ENCODE peak calls at places on chromosomes 13 and 19, in five cellular contexts. R is K562, B is H1, U is GM12878, X is HepG2. C is an unnamed sample.

GRCh38 chr19:2804156-2805004 is 15.3 kb upstream of the ZNF554 start:
- DNase-seq in R (no peak), B (no peak), U (no peak), X (no peak), C (peak)

GRCh38 chr13:91767681-91768080 is 369.3 kb downstream of the GPC5 start:
- DNase-seq in R (no peak), B (no peak), U (no peak), X (no peak), C (no peak)

GRCh38 chr19:15379996-15380647 is 535 bp upstream of the AKAP8 start:
- DNase-seq in R (peak), B (peak), U (no peak), X (peak), C (no peak)

GRCh38 chr13:99956473-99957349 is 14.9 kb downstream of the ZIC5 start:
- DNase-seq in R (no peak), B (no peak), U (no peak), X (peak), C (peak)

GRCh38 chr13:99653526-99653925 is 152.3 kb downstream of the TM9SF2 start:
- DNase-seq in R (no peak), B (no peak), U (no peak), X (no peak), C (no peak)

GRCh38 chr13:62879071-62879470 is 1463.4 kb upstream of the PCDH20 start:
- DNase-seq in R (no peak), B (no peak), U (no peak), X (no peak), C (no peak)

GRCh38 chr13:47233734-47234133 is 336.9 kb upstream of the HTR2A start:
- DNase-seq in R (no peak), B (no peak), U (no peak), X (no peak), C (no peak)

GRCh38 chr13:95749545-95749944 is 72.6 kb downstream of the DNAJC3 start:
- DNase-seq in R (no peak), B (no peak), U (no peak), X (no peak), C (no peak)

GRCh38 chr13:114213980-114214379 is 20.7 kb upstream of the CDC16 start:
- DNase-seq in R (no peak), B (no peak), U (no peak), X (no peak), C (no peak)

GRCh38 chr19:13013649-13014048 is 18.4 kb downstream of the NFIX start:
- DNase-seq in R (no peak), B (no peak), U (no peak), X (no peak), C (no peak)

GRCh38 chr19:54162241-54162805 is 2.8 kb upstream of the LENG1 start:
- DNase-seq in R (peak), B (no peak), U (no peak), X (no peak), C (peak)

GRCh38 chr19:55391191-55391670 is 5.5 kb downstream of the RPL28 start:
- DNase-seq in R (no peak), B (no peak), U (no peak), X (no peak), C (peak)

GRCh38 chr19:36060430-36060829 is 5.7 kb downstream of the WDR62 start:
- DNase-seq in R (peak), B (no peak), U (no peak), X (no peak), C (peak)

GRCh38 chr19:16303755-16304154 is 20.9 kb upstream of the KLF2 start:
- DNase-seq in R (no peak), B (no peak), U (no peak), X (no peak), C (no peak)

GRCh38 chr19:2061936-2062729 is 11.1 kb upstream of the MKNK2 start:
- DNase-seq in R (peak), B (no peak), U (no peak), X (peak), C (no peak)

GRCh38 chr19:10431943-10432735 is 11.8 kb downstream of the PDE4A start:
- DNase-seq in R (peak), B (no peak), U (no peak), X (no peak), C (peak)

GRCh38 chr19:52094526-52094925 is 1.0 kb downstream of the ZNF841 start:
- DNase-seq in R (no peak), B (no peak), U (no peak), X (no peak), C (no peak)

GRCh38 chr19:15331419-15332310 is 674 bp downstream of the BRD4 start:
- DNase-seq in R (peak), B (no peak), U (no peak), X (no peak), C (peak)

GRCh38 chr13:39561971-39562370 is 41.0 kb downstream of the LHFPL6 start:
- DNase-seq in R (no peak), B (no peak), U (no peak), X (no peak), C (no peak)

GRCh38 chr13:52599853-52600603 is 42.2 kb upstream of the HNRNPA1L2 start:
- DNase-seq in R (no peak), B (no peak), U (no peak), X (no peak), C (peak)

GRCh38 chr13:66430266-66430665 is 799.9 kb downstream of the PCDH9 start:
- DNase-seq in R (no peak), B (no peak), U (no peak), X (no peak), C (no peak)

GRCh38 chr13:50286376-50286775 is 271.1 kb downstream of the KCNRG start:
- DNase-seq in R (no peak), B (no peak), U (no peak), X (no peak), C (no peak)

GRCh38 chr19:33819875-33820781 is 23.5 kb downstream of the KCTD15 start:
- DNase-seq in R (peak), B (no peak), U (no peak), X (peak), C (peak)

GRCh38 chr19:7980635-7981121 is 24.8 kb downstream of the ELAVL1 start:
- DNase-seq in R (no peak), B (no peak), U (no peak), X (no peak), C (no peak)

DNA sequence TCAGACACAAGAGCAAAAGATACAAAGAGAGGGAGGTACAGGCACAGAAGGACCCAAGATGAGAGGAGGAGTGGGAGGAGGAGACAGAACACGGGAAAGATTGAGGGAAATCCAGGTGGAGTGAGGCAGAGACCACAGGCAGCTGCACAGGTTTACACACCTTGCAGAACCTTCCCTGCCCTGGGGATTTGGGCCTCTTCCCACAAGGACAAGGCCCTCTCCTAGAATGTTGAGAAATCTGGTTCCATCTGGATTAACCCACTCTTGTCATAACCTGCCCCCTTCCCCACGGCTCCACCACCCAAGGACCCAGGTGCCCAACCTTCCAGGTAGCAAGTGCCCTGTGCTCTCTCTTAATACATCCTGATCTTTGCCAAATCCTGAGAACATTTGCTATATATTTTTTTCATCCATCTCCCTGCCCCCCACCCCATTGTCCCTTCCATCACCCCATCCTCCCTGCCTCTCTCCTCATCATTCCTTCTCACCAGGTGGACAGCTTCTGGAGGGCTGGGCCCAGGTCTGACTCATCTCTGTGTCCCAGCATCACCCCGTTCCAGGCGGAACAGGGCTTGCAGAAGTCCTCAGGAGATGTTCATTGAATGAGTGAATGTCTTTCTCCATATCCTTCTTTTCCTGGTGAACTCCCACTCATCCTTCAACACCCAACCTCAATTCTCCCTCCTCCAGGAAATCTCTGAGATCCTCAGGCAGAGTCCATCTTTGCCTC is 8.8 kb upstream of the KLK8 start:
- DNase-seq in R (no peak), B (no peak), U (no peak), X (no peak), C (no peak)
- TF ChIP-seq SIN3A in R (no peak), B (no peak), U (no peak), X (no peak), C (no peak)

DNA sequence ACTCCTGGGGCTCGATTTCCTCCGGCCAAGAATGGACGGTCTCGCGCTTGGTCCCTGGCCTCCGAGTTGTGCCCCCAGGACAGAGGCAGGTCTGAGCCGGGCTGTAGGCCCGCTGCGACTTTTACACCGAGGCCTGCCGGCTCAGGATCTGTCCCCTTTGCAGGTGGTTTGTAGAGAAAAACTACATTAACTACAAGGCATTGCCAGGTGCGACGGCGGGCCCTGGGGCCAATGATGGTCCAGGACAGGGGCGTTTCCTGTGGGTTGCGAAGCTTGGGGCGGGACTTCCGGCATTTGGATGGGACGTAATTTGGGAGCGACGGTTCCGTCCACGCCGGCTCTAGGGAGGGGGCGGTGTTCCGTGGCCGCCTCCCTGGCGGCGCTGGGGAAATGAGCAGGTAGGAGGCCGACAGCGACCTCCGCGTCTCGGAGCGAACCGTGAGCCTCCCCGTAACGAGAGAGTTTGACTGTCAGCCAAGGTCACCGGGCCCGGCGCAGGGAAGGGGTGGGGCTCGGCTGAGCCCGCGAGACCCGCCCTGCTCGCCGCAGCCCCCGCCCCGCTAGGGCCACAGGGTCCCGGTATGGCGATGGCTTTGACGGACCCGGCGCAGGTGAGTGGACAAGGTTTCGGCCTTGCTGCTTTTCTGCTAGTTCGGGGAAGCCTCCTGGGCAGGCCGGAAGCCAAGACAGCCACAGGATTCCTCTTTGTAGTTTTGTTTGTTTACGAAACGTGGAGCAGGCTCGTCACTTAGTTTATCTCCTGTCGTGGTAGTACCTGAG is at the start of gene ZNF805:
- DNase-seq in R (peak), B (peak), U (peak), X (peak), C (peak)
- TF ChIP-seq CTCF in R (peak), B (no peak), U (no peak), X (peak), C (peak)

GRCh38 chr19:42420055-42420544 is 7.1 kb downstream of the LIPE start:
- DNase-seq in R (peak), B (no peak), U (no peak), X (peak), C (peak)
- TF ChIP-seq USF2 in R (no peak), B (no peak), U (no peak), X (no peak), C (no peak)

DNA sequence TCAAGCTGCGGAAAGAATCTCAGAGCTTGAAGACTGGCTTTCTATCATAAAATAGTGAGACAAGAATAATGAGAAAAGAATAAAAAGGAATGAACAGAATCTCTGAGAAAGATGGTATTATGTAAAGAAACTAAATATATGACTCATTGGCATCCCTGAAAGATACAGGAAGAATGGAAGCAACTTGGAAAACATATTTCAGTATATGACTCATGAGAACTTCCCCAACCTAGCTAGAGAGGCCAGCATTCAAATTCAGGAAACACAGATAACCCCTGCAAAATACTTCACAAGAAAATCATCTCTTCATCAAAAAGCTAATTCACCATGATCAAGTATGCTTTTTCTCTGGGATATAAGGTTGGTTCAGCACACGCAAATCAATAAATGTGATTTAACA is 2318.0 kb downstream of the PCDH9 start:
- DNase-seq in R (no peak), B (no peak), U (no peak), X (no peak), C (no peak)
- TF ChIP-seq SIN3A in R (no peak), B (no peak), U (no peak), X (no peak), C (no peak)

GRCh38 chr13:81012031-81012430 is 671.1 kb upstream of the SPRY2 start:
- DNase-seq in R (no peak), B (no peak), U (no peak), X (peak), C (no peak)

GRCh38 chr13:81018936-81019335 is 678.0 kb upstream of the SPRY2 start:
- DNase-seq in R (no peak), B (no peak), U (no peak), X (no peak), C (no peak)

GRCh38 chr13:81020010-81020409 is 679.1 kb upstream of the SPRY2 start:
- DNase-seq in R (no peak), B (no peak), U (no peak), X (no peak), C (no peak)

GRCh38 chr13:81021284-81021683 is 680.4 kb upstream of the SPRY2 start:
- DNase-seq in R (no peak), B (no peak), U (no peak), X (peak), C (no peak)

DNA sequence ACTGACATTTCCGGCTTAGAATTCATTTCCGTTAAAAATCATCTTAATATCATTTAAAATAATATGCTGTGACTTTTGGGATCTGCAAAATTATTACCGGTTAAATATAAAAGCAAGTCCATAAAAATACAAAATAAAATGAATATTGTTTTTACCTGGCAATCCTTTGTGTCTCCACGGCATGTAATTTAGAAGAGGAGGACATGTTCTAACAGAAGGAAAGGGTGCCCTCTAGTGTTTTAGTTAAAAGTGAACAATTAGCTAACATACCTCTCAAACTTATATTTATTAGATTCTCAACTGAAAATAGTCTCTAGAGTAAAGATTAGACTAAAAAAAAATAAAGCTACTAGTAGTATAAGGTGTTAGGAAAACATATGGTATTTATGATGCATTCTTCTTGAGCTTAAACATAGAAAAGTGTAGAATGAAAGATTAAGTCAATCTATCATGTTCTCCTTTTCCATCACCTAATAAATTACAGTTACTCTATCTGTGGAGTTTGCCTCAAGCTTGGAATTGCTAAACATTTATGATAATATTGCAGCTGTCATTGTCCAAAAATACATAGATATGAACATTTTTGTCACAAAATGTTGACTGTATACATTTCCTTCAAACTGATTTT is 676.7 kb upstream of the SPRY2 start:
- DNase-seq in R (peak), B (no peak), U (no peak), X (peak), C (peak)
- TF ChIP-seq CTCF in R (no peak), B (no peak), U (peak), X (peak), C (peak)

GRCh38 chr19:38917921-38918491 is 6.0 kb upstream of the CCER2 start:
- DNase-seq in R (peak), B (no peak), U (no peak), X (peak), C (peak)

GRCh38 chr19:38918526-38918925 is 6.5 kb upstream of the CCER2 start:
- DNase-seq in R (no peak), B (no peak), U (no peak), X (no peak), C (peak)

GRCh38 chr19:38920529-38921419 is 8.8 kb upstream of the CCER2 start:
- DNase-seq in R (peak), B (no peak), U (no peak), X (no peak), C (peak)

GRCh38 chr19:38921420-38922274 is 8.9 kb downstream of the SARS2 start:
- DNase-seq in R (peak), B (no peak), U (no peak), X (no peak), C (no peak)

GRCh38 chr19:38919837-38920528 is 8.0 kb upstream of the CCER2 start:
- DNase-seq in R (peak), B (no peak), U (no peak), X (no peak), C (peak)
- TF ChIP-seq USF2 in R (no peak), B (no peak), U (no peak), X (no peak), C (no peak)

DNA sequence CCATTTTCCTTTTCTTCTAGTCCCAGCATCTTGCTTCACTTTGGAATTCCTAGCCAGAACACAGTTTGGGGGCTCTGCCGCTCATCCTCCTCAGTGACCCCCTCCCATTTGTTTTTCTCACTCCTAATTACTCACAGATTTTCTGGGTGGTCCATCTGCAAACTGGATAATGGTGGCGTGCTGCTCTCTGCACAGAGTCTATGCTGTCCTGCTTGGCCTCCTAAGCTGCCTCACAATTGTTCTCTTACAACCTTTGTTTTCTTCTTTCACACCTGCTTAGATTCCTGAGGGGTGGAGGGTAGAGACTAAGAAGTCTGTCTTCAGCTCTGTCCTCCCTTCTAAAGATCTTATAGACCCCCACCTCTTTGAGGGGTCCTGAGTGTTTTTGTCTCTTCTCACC is 80.7 kb downstream of the SHISA2 start:
- DNase-seq in R (no peak), B (no peak), U (no peak), X (no peak), C (no peak)
- TF ChIP-seq SIN3A in R (no peak), B (no peak), U (no peak), X (no peak), C (no peak)

DNA sequence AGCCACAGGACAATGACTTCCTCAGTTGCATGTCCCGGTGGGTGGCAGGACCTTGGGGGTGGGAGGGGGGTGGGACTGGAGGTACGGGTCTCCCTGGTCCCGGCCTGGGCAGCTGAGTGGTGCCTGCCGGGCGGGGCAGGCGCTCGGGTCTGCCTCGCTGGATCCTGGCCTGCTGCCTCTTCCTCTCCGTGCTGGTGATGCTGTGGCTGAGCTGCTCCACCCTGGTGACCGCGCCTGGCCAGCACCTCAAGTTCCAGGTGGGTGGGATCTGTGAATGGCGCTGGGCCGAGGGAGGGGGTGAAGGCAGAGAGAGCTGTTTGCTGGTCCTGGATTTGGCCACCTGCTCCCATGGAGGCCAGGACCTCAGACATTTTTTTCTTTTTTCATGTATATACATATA is 5.6 kb downstream of the TMEM59L start:
- DNase-seq in R (no peak), B (no peak), U (no peak), X (no peak), C (no peak)
- TF ChIP-seq CTCF in R (no peak), B (no peak), U (no peak), X (no peak), C (no peak)